ENCODE peak calls at places on chromosome 3, in four cellular contexts. B, G, U and X are unnamed samples. For H3K4me1, the result is how much of the 10 kb centered on the place peaks cover.

GRCh38 chr3:54822206-54822605 is 105.7 kb downstream of the LRTM1 start:
- DNase-seq in U (no peak), B (peak), G (no peak), X (peak)

GRCh38 chr3:16480861-16481569 is 32.5 kb downstream of the RFTN1 start:
- DNase-seq in B (peak), G (no peak), U (peak), X (no peak)

GRCh38 chr3:65814883-65815578 is 223.7 kb downstream of the MAGI1 start:
- DNase-seq in G (no peak), B (no peak), U (no peak), X (no peak)

GRCh38 chr3:161372321-161373260 is 1.3 kb upstream of the SPTSSB start:
- DNase-seq in U (no peak), G (no peak), B (no peak), X (peak)

GRCh38 chr3:187261541-187261969 is 30.0 kb downstream of the MASP1 start:
- DNase-seq in U (no peak), B (peak), G (no peak), X (no peak)

GRCh38 chr3:195764961-195765706 is 44.4 kb downstream of the MUC20 start:
- DNase-seq in G (no peak), B (no peak), U (no peak), X (no peak)

GRCh38 chr3:176683382-176683781 is 513.9 kb downstream of the TBL1XR1 start:
- DNase-seq in G (no peak), B (no peak), U (no peak), X (no peak)

GRCh38 chr3:143081844-143082778 is 37.5 kb upstream of the CHST2 start:
- DNase-seq in U (no peak), G (no peak), B (no peak), X (no peak)

GRCh38 chr3:24519368-24520100 is 24.9 kb upstream of the THRB start:
- DNase-seq in B (no peak), G (peak), U (no peak), X (peak)

GRCh38 chr3:57331078-57331477 is 38.6 kb upstream of the ASB14 start:
- DNase-seq in B (no peak), U (peak), G (peak), X (no peak)

GRCh38 chr3:15460891-15461524 is 33.6 kb downstream of the EAF1 start:
- DNase-seq in U (no peak), G (no peak), B (no peak), X (no peak)

GRCh38 chr3:89059201-89059600 is 48.2 kb upstream of the EPHA3 start:
- DNase-seq in G (no peak), B (no peak), U (no peak), X (no peak)

GRCh38 chr3:190728574-190729246 is 133.8 kb downstream of the GMNC start:
- DNase-seq in G (no peak), U (peak), B (no peak), X (no peak)

GRCh38 chr3:59880717-59881116 is 830.9 kb upstream of the CFAP20DC start:
- DNase-seq in U (no peak), G (no peak), B (no peak), X (no peak)

GRCh38 chr3:80733522-80734176 is 965.9 kb upstream of the ROBO1 start:
- DNase-seq in U (peak), G (peak), B (peak), X (no peak)

GRCh38 chr3:136728918-136729317 is 23.3 kb downstream of the STAG1 start:
- DNase-seq in G (no peak), U (no peak), B (peak), X (no peak)

GRCh38 chr3:140510303-140510861 is 167.5 kb upstream of the TRIM42 start:
- DNase-seq in G (no peak), B (no peak), U (no peak), X (no peak)

GRCh38 chr3:34183581-34184313 is 385.3 kb downstream of the PDCD6IP start:
- DNase-seq in G (no peak), B (no peak), U (no peak), X (no peak)

GRCh38 chr3:99023590-99024192 is 122.2 kb upstream of the DCBLD2 start:
- DNase-seq in B (peak), U (peak), G (peak), X (no peak)

GRCh38 chr3:152365126-152365525 is 96.4 kb downstream of the MBNL1 start:
- DNase-seq in U (no peak), B (no peak), G (no peak), X (no peak)
- H3K27ac ChIP-seq in U (no peak), B (no peak), G (no peak), X (no peak)

GRCh38 chr3:61637088-61638051 is 76.0 kb downstream of the PTPRG start:
- DNase-seq in G (no peak), B (peak), U (no peak), X (no peak)
- TF ChIP-seq POLR2A in G (no peak), B (no peak), U (no peak), X (no peak)

DNA sequence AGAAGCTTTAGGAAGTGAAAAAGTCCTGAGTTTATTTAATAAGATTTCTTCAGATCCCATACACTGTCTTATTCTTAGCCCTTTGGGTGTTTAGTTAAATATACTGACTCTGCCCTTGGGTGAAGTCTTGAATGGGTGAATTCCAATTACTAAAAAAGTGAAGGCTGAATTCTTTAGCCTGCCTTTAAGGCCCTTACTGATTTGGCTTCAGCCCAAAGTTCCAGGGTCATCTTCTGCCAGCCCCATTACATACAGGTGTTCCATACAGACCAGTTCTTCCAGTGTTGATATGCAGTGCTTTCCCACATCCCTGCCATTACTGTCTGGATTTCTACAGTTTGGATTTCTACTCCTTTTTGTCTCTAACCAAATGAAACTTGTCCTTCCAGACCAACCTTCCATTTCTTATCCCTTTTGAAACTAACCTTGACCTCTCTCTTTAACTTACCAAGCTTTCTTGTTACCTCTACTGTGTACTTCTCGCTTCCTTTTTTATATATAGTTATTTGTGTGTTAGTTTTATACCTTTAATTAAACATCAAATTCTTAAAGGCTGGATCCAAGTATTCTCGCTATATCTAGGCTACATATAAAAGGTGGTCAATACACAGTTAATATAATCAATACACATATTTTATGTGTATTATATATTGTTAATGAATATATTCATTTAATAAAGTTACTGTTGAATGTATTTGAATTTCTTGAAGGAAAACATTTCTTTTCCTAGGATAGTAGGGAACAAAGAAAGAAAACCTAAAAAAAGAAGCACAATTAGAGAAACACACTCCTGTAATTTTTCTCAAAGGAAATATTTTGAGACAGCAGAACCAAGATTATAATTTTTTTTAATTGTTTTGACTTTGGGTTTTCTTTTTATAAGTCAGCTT is 15.0 kb downstream of the MBNL1 start:
- DNase-seq in U (no peak), B (no peak), G (no peak), X (no peak)
- H3K4me1 ChIP-seq in U (half or more), B (under half), G (under half), X (half or more)

DNA sequence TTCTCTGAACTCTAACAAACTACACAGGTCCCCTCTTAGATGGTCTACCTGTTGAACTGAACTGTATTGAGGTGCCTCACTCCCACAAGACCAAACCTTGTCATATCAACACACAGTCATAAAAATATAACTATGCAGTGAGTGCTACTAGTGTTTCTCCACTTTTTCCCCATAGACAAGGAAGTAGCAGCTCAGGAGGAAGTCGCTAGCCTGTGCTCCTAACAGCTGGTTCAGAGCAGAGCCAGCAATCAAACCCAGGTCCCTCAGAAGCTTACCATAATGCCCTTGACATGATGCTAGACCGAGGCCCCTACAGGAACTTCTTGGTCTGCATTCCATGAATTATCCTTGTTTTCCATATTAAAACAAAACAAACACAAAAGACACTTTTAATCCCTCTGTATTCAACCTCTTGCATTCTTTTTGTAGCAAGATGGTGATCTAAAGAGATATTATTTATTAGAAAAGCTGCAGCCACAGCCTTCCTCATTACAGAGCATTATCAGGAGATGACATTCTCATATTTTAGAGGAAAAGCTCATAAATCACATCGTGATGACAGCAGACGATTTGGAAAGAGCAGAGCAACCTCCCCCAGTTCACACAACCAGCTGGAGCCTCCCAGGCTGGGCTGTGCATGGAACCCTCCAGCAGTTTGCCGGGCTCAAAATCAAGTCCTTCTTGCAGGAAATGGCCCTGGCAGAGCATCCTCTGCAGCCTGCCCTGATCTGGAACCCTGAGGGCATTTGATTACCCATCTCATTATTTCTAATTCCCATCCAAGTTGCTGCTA is 118.9 kb downstream of the SRGAP3 start:
- DNase-seq in B (no peak), G (peak), U (peak), X (no peak)
- H3K27ac ChIP-seq in B (no peak), G (no peak), U (no peak), X (no peak)